ENCODE peak calls at places on chromosome 10, in eight cellular contexts. E is H1, Y is endothelial cell of umbilical vein, D is K562, M is GM23338, X is GM12878, T is HepG2, B is HCT116. J is an unnamed sample.

GRCh38 chr10:35580421-35580770 is 24.7 kb upstream of the GJD4 start:
- DNase-seq in B (no peak), D (no peak), Y (no peak), M (no peak), T (no peak), X (no peak), E (no peak), J (no peak)

GRCh38 chr10:118537623-118538022 is 57.8 kb downstream of the PRLHR start:
- DNase-seq in Y (no peak), X (no peak), D (no peak), E (no peak), T (no peak), B (no peak), M (no peak), J (no peak)

GRCh38 chr10:17921378-17921777 is 30.3 kb upstream of the SLC39A12 start:
- DNase-seq in D (no peak), T (no peak), Y (no peak), E (no peak), M (no peak), X (no peak), B (no peak), J (no peak)

GRCh38 chr10:125132331-125132730 is 28.0 kb downstream of the CTBP2 start:
- DNase-seq in Y (no peak), T (no peak), E (no peak), X (no peak), M (no peak), D (no peak), B (no peak), J (no peak)

GRCh38 chr10:8628351-8628750 is 573.9 kb downstream of the GATA3 start:
- DNase-seq in M (peak), E (no peak), Y (no peak), D (no peak), X (no peak), B (no peak), T (no peak), J (no peak)

GRCh38 chr10:78035437-78035836 is 1.8 kb downstream of the RPS24 start:
- DNase-seq in E (no peak), T (no peak), Y (no peak), X (no peak), M (no peak), B (no peak), D (no peak), J (no peak)

GRCh38 chr10:88116491-88116890 is 253.1 kb downstream of the PTEN start:
- DNase-seq in Y (no peak), E (no peak), D (no peak), B (no peak), X (no peak), M (no peak), T (no peak), J (no peak)

GRCh38 chr10:103448751-103449150 is 3.4 kb downstream of the CALHM2 start:
- DNase-seq in Y (peak), T (no peak), M (no peak), E (no peak), B (no peak), X (no peak), D (no peak), J (no peak)

GRCh38 chr10:103787251-103787816 is 68.0 kb downstream of the SH3PXD2A start:
- DNase-seq in X (no peak), Y (no peak), M (no peak), T (no peak), D (no peak), B (no peak), E (no peak), J (no peak)

GRCh38 chr10:124342136-124342820 is 76.4 kb downstream of the OAT start:
- DNase-seq in E (no peak), T (no peak), B (no peak), M (no peak), Y (no peak), X (no peak), D (no peak), J (no peak)

GRCh38 chr10:47020491-47020890 is 109.3 kb downstream of the PTPN20 start:
- DNase-seq in M (no peak), T (no peak), B (no peak), X (no peak), Y (peak), E (no peak), D (peak), J (no peak)

GRCh38 chr10:116070743-116071320 is 202.2 kb downstream of the GFRA1 start:
- DNase-seq in X (no peak), M (no peak), D (no peak), Y (no peak), T (no peak), B (no peak), E (no peak), J (no peak)

GRCh38 chr10:133336131-133337078 is at the start of gene CALY:
- DNase-seq in D (peak), Y (no peak), X (no peak), T (no peak), B (no peak), E (peak), M (peak), J (no peak)

GRCh38 chr10:33661580-33662269 is 327.3 kb upstream of the NRP1 start:
- DNase-seq in Y (peak), X (no peak), M (no peak), E (no peak), B (no peak), T (peak), D (no peak), J (peak)

GRCh38 chr10:73506491-73506890 is 10.7 kb upstream of the PPP3CB start:
- DNase-seq in Y (no peak), M (no peak), D (no peak), X (no peak), T (no peak), E (no peak), B (no peak), J (no peak)

GRCh38 chr10:29189272-29189671 is 99.6 kb upstream of the LYZL1 start:
- DNase-seq in T (no peak), D (no peak), B (no peak), E (no peak), Y (no peak), M (no peak), X (no peak), J (no peak)
- H3K4me3 ChIP-seq in T (no peak), D (no peak), B (no peak), E (no peak), Y (no peak), M (no peak), X (no peak), J (no peak)

DNA sequence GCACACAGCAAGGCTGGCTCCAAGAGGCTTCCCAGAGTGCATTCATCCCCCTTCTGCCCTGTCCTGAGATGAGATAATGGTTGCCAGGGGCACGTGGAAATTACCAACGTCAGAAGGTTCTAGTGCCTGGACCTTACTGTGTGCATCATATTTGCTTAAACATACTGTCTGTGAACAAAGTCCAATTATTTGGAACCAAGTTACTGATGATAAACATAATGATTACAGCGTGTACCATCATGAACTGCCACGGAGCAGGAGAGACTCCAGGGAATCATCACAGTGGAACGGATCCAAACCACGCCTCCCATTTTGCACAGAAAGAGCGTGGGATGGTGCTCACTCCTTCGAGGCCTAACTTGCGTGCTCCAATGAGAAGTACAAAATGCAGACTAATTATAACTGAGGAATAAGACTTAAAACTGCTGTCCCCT is 182.0 kb downstream of the CAMK1D start:
- DNase-seq in B (no peak), E (peak), D (no peak), T (no peak), M (no peak), X (no peak), Y (no peak), J (no peak)
- TF ChIP-seq POLR2AphosphoS5 in B (no peak), E (no peak), D (no peak), T (no peak), M (no peak), X (no peak), Y (no peak), J (no peak)

DNA sequence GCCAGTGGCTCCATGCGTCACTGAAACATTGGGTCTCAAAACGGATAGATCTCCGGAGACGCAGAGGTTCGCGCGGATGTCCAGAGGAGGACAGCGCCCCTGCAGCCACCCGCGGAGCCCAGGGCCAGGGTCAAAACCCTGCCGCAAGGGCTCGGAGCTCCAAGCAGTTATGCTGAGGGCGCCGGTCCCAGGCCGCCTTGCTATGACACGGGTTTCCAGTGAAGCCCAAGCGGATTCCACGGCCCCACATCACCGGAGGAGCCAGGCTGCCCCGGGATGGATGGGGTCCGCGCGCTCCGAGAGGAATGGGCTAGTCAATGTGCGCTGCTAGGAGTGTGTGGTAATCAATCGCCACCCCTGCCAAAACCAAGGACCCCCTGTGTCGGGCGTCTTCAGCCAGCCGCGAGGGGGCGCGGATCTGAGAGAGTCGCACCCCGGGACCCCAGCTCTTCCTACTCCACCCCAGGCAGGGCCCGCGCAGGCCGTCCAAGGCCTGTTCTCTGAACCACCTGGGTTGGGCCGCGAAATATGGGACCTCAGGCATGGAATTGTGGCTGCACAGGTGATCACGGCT is 5.6 kb upstream of the EMX2 start:
- DNase-seq in X (no peak), M (peak), B (no peak), E (peak), D (no peak), Y (no peak), T (no peak), J (no peak)
- TF ChIP-seq EZH2 in X (no peak), M (no peak), B (no peak), E (peak), D (no peak), Y (peak), T (no peak), J (no peak)

DNA sequence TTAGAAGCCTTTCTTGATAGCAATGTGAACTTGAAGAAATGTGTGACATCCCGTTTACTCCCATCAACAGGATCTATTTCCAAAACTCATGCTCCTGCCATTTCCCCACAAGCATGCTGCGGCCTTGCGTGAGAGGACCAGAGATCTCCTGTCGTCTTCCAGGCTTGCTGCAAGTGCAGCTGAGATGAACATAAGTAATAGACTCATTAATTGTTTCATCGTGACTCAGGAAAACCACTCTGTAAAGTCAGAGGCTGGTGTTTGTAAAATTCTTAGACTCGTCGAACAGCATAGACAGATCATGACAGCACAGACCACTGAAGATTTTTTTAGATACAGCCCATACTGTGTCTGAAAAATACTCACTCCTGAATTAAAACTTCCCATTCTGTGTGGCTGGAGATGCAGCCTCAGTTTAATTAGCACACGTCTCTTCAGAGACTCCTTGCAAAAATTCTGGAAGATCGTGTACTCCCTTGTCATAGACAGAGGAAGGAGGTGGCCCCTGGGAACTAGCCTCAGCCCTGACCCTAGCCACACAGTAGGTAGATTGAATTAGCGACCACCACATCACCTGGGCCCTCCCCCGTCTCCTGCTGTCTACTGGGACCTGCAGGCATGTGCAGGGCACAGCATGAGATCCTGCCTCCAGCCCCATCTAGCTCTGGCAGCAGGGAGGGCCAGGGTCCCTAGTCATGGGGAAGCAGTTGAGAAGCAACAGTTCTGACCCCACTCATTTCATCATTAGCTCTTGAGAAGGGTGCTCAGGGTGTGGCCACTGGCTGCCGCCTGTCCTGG is 226.0 kb downstream of the CELF2 start:
- DNase-seq in T (no peak), B (no peak), M (no peak), D (no peak), E (no peak), X (no peak), Y (no peak), J (no peak)
- H3K4me3 ChIP-seq in T (no peak), B (no peak), M (no peak), D (no peak), E (no peak), X (peak), Y (no peak), J (no peak)

DNA sequence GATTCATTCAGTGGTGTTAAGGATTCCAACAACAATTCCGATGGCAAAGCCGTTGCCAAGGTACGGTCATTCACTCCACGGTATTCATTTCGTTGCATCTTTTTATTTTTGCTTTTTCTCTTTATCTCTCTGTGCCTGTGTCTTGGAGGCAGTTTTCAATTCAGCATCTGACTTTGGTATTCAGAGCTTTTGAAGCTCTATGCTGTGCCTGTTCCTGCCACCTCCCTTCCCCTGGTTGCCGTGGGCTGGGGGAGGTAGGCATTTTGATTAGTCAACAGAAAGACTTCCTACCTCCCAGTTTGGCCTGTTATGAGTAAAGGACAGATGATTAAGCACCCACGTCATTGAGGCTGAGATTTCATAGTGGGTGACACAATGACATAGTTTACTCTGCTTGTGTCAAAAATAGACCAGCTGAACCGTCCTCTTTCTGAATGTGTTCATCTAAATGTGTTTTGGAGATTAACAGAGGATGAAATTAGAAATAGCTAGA is 149.5 kb downstream of the ARID5B start:
- DNase-seq in T (peak), X (peak), M (peak), E (no peak), Y (peak), B (peak), D (peak), J (no peak)
- TF ChIP-seq POLR2AphosphoS5 in T (no peak), X (peak), M (no peak), E (no peak), Y (no peak), B (no peak), D (no peak), J (no peak)

GRCh38 chr10:5187852-5188251 is 2.9 kb upstream of the AKR1C8 start:
- DNase-seq in E (no peak), B (no peak), Y (no peak), T (no peak), D (no peak), M (no peak), X (no peak), J (no peak)
- TF ChIP-seq EZH2 in E (no peak), B (no peak), Y (no peak), T (no peak), D (no peak), M (no peak), X (no peak), J (no peak)

GRCh38 chr10:24341371-24341770 is 132.4 kb downstream of the KIAA1217 start:
- DNase-seq in X (no peak), M (no peak), D (no peak), B (no peak), Y (no peak), E (no peak), T (no peak), J (no peak)

GRCh38 chr10:24341897-24342296 is 133.0 kb downstream of the KIAA1217 start:
- DNase-seq in D (no peak), X (no peak), M (no peak), B (no peak), T (no peak), Y (no peak), E (no peak), J (no peak)

GRCh38 chr10:24344695-24345473 is 135.9 kb downstream of the KIAA1217 start:
- DNase-seq in M (no peak), B (no peak), E (no peak), T (no peak), D (no peak), X (no peak), Y (no peak), J (no peak)

GRCh38 chr10:24346877-24347505 is 138.1 kb downstream of the KIAA1217 start:
- DNase-seq in D (no peak), M (no peak), T (no peak), E (no peak), X (no peak), Y (no peak), B (no peak), J (no peak)

GRCh38 chr10:24344279-24344678 is 135.3 kb downstream of the KIAA1217 start:
- DNase-seq in D (no peak), Y (no peak), M (no peak), B (no peak), E (no peak), X (no peak), T (peak), J (no peak)
- H3K4me3 ChIP-seq in D (no peak), Y (no peak), M (no peak), B (no peak), E (no peak), X (no peak), T (no peak), J (peak)

GRCh38 chr10:4080225-4080624 is 295.2 kb upstream of the KLF6 start:
- DNase-seq in Y (no peak), T (no peak), M (no peak), E (no peak), D (no peak), B (no peak), X (no peak), J (no peak)

GRCh38 chr10:4086041-4086886 is 301.3 kb upstream of the KLF6 start:
- DNase-seq in X (no peak), Y (peak), D (no peak), E (no peak), T (no peak), M (no peak), B (no peak), J (no peak)

GRCh38 chr10:4081691-4082111 is 296.7 kb upstream of the KLF6 start:
- DNase-seq in D (no peak), M (no peak), E (no peak), B (no peak), Y (no peak), X (no peak), T (no peak), J (no peak)

GRCh38 chr10:4082851-4083250 is 297.8 kb upstream of the KLF6 start:
- DNase-seq in X (no peak), T (no peak), D (no peak), Y (peak), M (no peak), E (no peak), B (no peak), J (no peak)

GRCh38 chr10:4083509-4084003 is 298.5 kb upstream of the KLF6 start:
- DNase-seq in B (no peak), T (no peak), X (no peak), E (no peak), M (peak), D (no peak), Y (peak), J (peak)
- TF ChIP-seq POLR2AphosphoS5 in B (no peak), T (no peak), X (no peak), E (no peak), M (no peak), D (no peak), Y (no peak), J (no peak)

J was measured in SK-N-MC.